ENCODE peak calls at places on chromosomes 2 and 18, in five cellular contexts. One of them, this sample, is unnamed.

GRCh38 chr2:65402339-65402738 is 30.1 kb downstream of the SPRED2 start:
- DNase-seq in H1: no peak
- DNase-seq in K562: no peak
- DNase-seq in GM12878: no peak
- DNase-seq in GM12892: no peak
- DNase-seq in this sample: no peak

GRCh38 chr2:217361491-217361890 is 501.6 kb upstream of the TNP1 start:
- DNase-seq in GM12892: no peak
- DNase-seq in H1: no peak
- DNase-seq in K562: no peak
- DNase-seq in GM12878: no peak
- DNase-seq in this sample: no peak

GRCh38 chr2:72940786-72941185 is 23.5 kb downstream of the EMX1 start:
- DNase-seq in H1: no peak
- DNase-seq in K562: no peak
- DNase-seq in GM12878: no peak
- DNase-seq in GM12892: no peak
- DNase-seq in this sample: no peak

GRCh38 chr2:182372661-182373060 is 54.2 kb downstream of the PDE1A start:
- DNase-seq in GM12878: no peak
- DNase-seq in GM12892: no peak
- DNase-seq in K562: no peak
- DNase-seq in H1: no peak
- DNase-seq in this sample: no peak

GRCh38 chr2:36385603-36386002 is 30.0 kb downstream of the CRIM1 start:
- DNase-seq in H1: no peak
- DNase-seq in K562: no peak
- DNase-seq in GM12878: no peak
- DNase-seq in GM12892: no peak
- DNase-seq in this sample: no peak

GRCh38 chr2:240398711-240399267 is 36.7 kb upstream of the GPC1 start:
- DNase-seq in GM12878: no peak
- DNase-seq in H1: no peak
- DNase-seq in GM12892: no peak
- DNase-seq in K562: no peak
- DNase-seq in this sample: no peak

GRCh38 chr2:148545387-148546256 is 98.9 kb upstream of the EPC2 start:
- DNase-seq in GM12892: no peak
- DNase-seq in GM12878: no peak
- DNase-seq in H1: no peak
- DNase-seq in K562: no peak
- DNase-seq in this sample: no peak

GRCh38 chr2:109712126-109712455 is 82.0 kb upstream of the RGPD5 start:
- DNase-seq in H1: no peak
- DNase-seq in GM12892: no peak
- DNase-seq in K562: no peak
- DNase-seq in GM12878: no peak
- DNase-seq in this sample: no peak

GRCh38 chr2:1233280-1233679 is 180.0 kb upstream of the TPO start:
- DNase-seq in GM12892: no peak
- DNase-seq in K562: no peak
- DNase-seq in H1: no peak
- DNase-seq in GM12878: no peak
- DNase-seq in this sample: no peak

GRCh38 chr2:147373800-147374409 is 470.9 kb upstream of the ACVR2A start:
- DNase-seq in GM12878: no peak
- DNase-seq in H1: no peak
- DNase-seq in K562: no peak
- DNase-seq in GM12892: no peak
- DNase-seq in this sample: no peak

GRCh38 chr2:48755473-48755872 is at the start of gene LHCGR:
- DNase-seq in GM12878: no peak
- DNase-seq in H1: peak; percentile 65
- DNase-seq in GM12892: no peak
- DNase-seq in K562: no peak
- DNase-seq in this sample: no peak

GRCh38 chr18:69992776-69993175 is 45.1 kb upstream of the CD226 start:
- DNase-seq in K562: no peak
- DNase-seq in H1: no peak
- DNase-seq in GM12878: no peak
- DNase-seq in GM12892: no peak
- DNase-seq in this sample: no peak

GRCh38 chr2:20223345-20224190 is 1.4 kb downstream of the SDC1 start:
- DNase-seq in GM12878: no peak
- DNase-seq in H1: peak; percentile 79
- DNase-seq in GM12892: no peak
- DNase-seq in K562: no peak
- DNase-seq in this sample: no peak

GRCh38 chr2:240919786-240920782 is 13.9 kb downstream of the CROCC2 start:
- DNase-seq in GM12892: peak; percentile 18
- DNase-seq in K562: no peak
- DNase-seq in H1: peak; percentile 43
- DNase-seq in GM12878: no peak
- DNase-seq in this sample: no peak

GRCh38 chr2:21646449-21646848 is 522.7 kb downstream of the TDRD15 start:
- DNase-seq in K562: no peak
- DNase-seq in GM12878: no peak
- DNase-seq in H1: no peak
- DNase-seq in GM12892: no peak
- DNase-seq in this sample: no peak
- TF ChIP-seq TAF1 in K562: no peak
- TF ChIP-seq TAF1 in GM12878: no peak
- TF ChIP-seq TAF1 in H1: no peak
- TF ChIP-seq TAF1 in GM12892: no peak
- TF ChIP-seq TAF1 in this sample: no peak

GRCh38 chr18:48715651-48716354 is 177.0 kb downstream of the CTIF start:
- DNase-seq in GM12878: no peak
- DNase-seq in K562: no peak
- DNase-seq in H1: no peak
- DNase-seq in GM12892: no peak
- DNase-seq in this sample: peak; percentile 50
- TF ChIP-seq POLR2A in GM12878: no peak
- TF ChIP-seq POLR2A in K562: no peak
- TF ChIP-seq POLR2A in H1: no peak
- TF ChIP-seq POLR2A in GM12892: no peak
- TF ChIP-seq POLR2A in this sample: no peak

DNA sequence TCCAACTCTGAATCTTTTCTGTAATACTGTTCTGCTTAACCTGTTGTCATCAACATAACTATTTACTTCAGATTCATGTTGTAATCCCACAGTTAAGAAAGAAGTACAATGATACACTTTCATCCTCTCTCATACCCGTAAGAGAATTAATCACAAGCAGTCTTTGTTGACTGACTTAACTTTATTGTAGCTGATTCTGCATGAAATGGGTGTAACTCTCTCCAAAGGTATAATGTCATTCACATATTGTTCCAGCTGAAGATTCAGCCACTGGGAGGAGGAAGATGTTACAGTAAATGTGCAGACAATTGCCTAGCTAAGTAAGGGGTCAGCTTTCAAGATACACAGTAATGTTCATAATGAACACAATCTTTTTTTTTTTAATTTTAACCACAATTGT is 13.5 kb upstream of the DSG2 start:
- DNase-seq in H1: no peak
- DNase-seq in GM12892: no peak
- DNase-seq in K562: no peak
- DNase-seq in GM12878: no peak
- DNase-seq in this sample: no peak
- TF ChIP-seq POLR2AphosphoS5 in H1: no peak
- TF ChIP-seq POLR2AphosphoS5 in GM12892: no peak
- TF ChIP-seq POLR2AphosphoS5 in K562: no peak
- TF ChIP-seq POLR2AphosphoS5 in GM12878: no peak
- TF ChIP-seq POLR2AphosphoS5 in this sample: no peak

GRCh38 chr2:156006721-156007618 is 325.6 kb downstream of the NR4A2 start:
- DNase-seq in GM12878: no peak
- DNase-seq in K562: no peak
- DNase-seq in H1: no peak
- DNase-seq in GM12892: no peak
- DNase-seq in this sample: no peak

GRCh38 chr2:156004460-156004859 is 328.1 kb downstream of the NR4A2 start:
- DNase-seq in GM12878: no peak
- DNase-seq in H1: no peak
- DNase-seq in K562: no peak
- DNase-seq in GM12892: no peak
- DNase-seq in this sample: no peak

GRCh38 chr2:156005531-156005930 is 327.0 kb downstream of the NR4A2 start:
- DNase-seq in GM12892: no peak
- DNase-seq in GM12878: no peak
- DNase-seq in H1: no peak
- DNase-seq in K562: no peak
- DNase-seq in this sample: no peak

GRCh38 chr2:156003780-156004179 is 328.7 kb downstream of the NR4A2 start:
- DNase-seq in GM12878: no peak
- DNase-seq in GM12892: no peak
- DNase-seq in K562: no peak
- DNase-seq in H1: no peak
- DNase-seq in this sample: no peak

GRCh38 chr2:156005999-156006712 is 326.4 kb downstream of the NR4A2 start:
- DNase-seq in K562: no peak
- DNase-seq in GM12892: no peak
- DNase-seq in GM12878: no peak
- DNase-seq in H1: no peak
- DNase-seq in this sample: no peak
- TF ChIP-seq TAF1 in K562: no peak
- TF ChIP-seq TAF1 in GM12892: no peak
- TF ChIP-seq TAF1 in GM12878: no peak
- TF ChIP-seq TAF1 in H1: no peak
- TF ChIP-seq TAF1 in this sample: no peak

DNA sequence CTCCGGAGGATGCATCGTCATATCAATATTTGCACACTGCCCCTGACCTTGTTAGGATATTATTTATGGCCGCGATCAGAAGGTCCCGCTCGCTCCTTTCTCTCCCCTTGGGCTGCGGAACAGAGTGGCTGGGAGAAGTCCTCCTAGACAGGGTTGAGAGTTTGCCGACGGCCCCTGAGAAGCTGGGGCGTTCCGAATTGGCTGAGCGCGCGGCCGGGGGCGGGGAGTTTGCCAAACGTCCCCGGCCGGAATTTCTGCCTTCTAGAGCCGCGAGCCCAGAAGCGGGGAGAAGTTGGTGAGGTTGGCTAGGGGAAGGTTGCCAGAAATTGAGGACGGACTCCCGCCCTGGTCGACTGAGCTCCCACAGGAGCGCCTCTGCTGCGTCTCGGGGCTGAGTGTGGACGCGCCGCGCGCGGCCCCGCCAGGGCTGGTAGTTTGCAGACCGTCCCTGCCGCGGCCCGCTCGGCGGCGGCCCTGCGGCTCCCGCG is 134.2 kb upstream of the MGAT5 start:
- DNase-seq in GM12892: peak; percentile 76
- DNase-seq in K562: peak; percentile 90
- DNase-seq in H1: peak; percentile 90
- DNase-seq in GM12878: no peak
- DNase-seq in this sample: peak; percentile 68
- TF ChIP-seq POLR2A in GM12892: peak; percentile 87
- TF ChIP-seq POLR2A in K562: peak; percentile 53
- TF ChIP-seq POLR2A in H1: no peak
- TF ChIP-seq POLR2A in GM12878: peak; percentile 83
- TF ChIP-seq POLR2A in this sample: peak; percentile 66

GRCh38 chr2:10135296-10136089 is 13.0 kb downstream of the RRM2 start:
- DNase-seq in GM12878: no peak
- DNase-seq in K562: peak; percentile 42
- DNase-seq in H1: no peak
- DNase-seq in GM12892: no peak
- DNase-seq in this sample: no peak

GRCh38 chr2:10140841-10141610 is 18.5 kb downstream of the RRM2 start:
- DNase-seq in GM12892: no peak
- DNase-seq in H1: no peak
- DNase-seq in GM12878: no peak
- DNase-seq in K562: no peak
- DNase-seq in this sample: no peak

GRCh38 chr2:10139536-10139935 is 17.0 kb downstream of the RRM2 start:
- DNase-seq in GM12878: no peak
- DNase-seq in GM12892: no peak
- DNase-seq in K562: no peak
- DNase-seq in H1: no peak
- DNase-seq in this sample: no peak

GRCh38 chr2:10136187-10136934 is 13.8 kb downstream of the RRM2 start:
- DNase-seq in GM12892: no peak
- DNase-seq in K562: peak; percentile 76
- DNase-seq in GM12878: no peak
- DNase-seq in H1: no peak
- DNase-seq in this sample: no peak

GRCh38 chr2:10137053-10137843 is 14.7 kb downstream of the RRM2 start:
- DNase-seq in GM12878: no peak
- DNase-seq in GM12892: no peak
- DNase-seq in K562: peak; percentile 25
- DNase-seq in H1: no peak
- DNase-seq in this sample: no peak
- TF ChIP-seq POLR2AphosphoS5 in GM12878: no peak
- TF ChIP-seq POLR2AphosphoS5 in GM12892: peak; percentile 38
- TF ChIP-seq POLR2AphosphoS5 in K562: no peak
- TF ChIP-seq POLR2AphosphoS5 in H1: no peak
- TF ChIP-seq POLR2AphosphoS5 in this sample: no peak

DNA sequence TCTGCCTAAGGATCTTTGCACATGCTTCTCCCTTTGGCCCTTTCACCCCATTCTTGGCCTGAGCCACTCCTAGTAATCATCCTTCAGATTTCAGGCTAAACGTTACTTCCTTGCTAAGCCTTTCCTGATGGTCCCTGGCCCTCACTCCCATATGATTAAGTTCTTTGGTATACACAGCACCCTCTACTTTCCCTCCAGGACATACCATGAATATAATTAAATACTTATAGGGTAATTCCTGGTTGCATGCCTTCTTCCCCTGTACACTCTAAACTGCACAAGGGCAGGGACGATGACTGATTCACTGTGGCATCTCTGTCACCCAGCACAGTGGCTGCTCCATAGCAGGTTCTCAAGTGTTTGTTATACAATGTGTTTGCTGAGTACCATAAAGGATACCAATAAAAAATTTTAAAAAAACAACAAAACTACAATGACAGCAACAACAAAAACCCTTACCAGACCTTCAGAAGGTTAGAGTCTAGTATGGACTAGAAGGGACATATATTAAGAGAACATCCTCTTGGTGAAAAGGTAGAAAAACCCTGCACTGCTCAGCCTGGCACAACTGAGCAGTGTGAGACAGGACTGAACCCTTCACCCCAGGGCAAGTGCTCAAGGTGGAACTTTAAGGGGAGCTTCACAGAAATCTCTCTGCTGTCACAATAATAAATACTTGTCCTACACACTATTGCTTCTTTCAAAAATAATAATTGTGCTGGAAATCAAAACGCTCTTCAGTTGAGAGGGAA is 76.2 kb downstream of the AAK1 start:
- DNase-seq in GM12892: no peak
- DNase-seq in K562: no peak
- DNase-seq in H1: no peak
- DNase-seq in GM12878: no peak
- DNase-seq in this sample: no peak
- TF ChIP-seq TAF1 in GM12892: no peak
- TF ChIP-seq TAF1 in K562: no peak
- TF ChIP-seq TAF1 in H1: no peak
- TF ChIP-seq TAF1 in GM12878: no peak
- TF ChIP-seq TAF1 in this sample: no peak

GRCh38 chr2:86704482-86704971 is 15.6 kb upstream of the RMND5A start:
- DNase-seq in H1: no peak
- DNase-seq in K562: no peak
- DNase-seq in GM12878: no peak
- DNase-seq in GM12892: no peak
- DNase-seq in this sample: no peak
- TF ChIP-seq POLR2A in H1: no peak
- TF ChIP-seq POLR2A in K562: no peak
- TF ChIP-seq POLR2A in GM12878: no peak
- TF ChIP-seq POLR2A in GM12892: no peak
- TF ChIP-seq POLR2A in this sample: no peak

GRCh38 chr2:24597181-24597870 is 106.3 kb downstream of the NCOA1 start:
- DNase-seq in H1: no peak
- DNase-seq in K562: no peak
- DNase-seq in GM12878: no peak
- DNase-seq in GM12892: no peak
- DNase-seq in this sample: no peak
- TF ChIP-seq POLR2AphosphoS5 in H1: no peak
- TF ChIP-seq POLR2AphosphoS5 in K562: no peak
- TF ChIP-seq POLR2AphosphoS5 in GM12878: no peak
- TF ChIP-seq POLR2AphosphoS5 in GM12892: no peak
- TF ChIP-seq POLR2AphosphoS5 in this sample: no peak

This sample was measured in GM12891.